ENCODE peak calls at places on chromosomes 2 and 18, in seven cellular contexts. N is transverse colon, J is Peyer's patch, L is IMR-90, O is prostate gland, Z is heart left ventricle, H is endothelial cell of umbilical vein. M is an unnamed sample.

GRCh38 chr18:44568986-44569385 is 111.7 kb upstream of the SETBP1 start:
- DNase-seq in N (no peak), J (no peak), L (no peak), O (no peak), Z (no peak), H (no peak), M (no peak)

GRCh38 chr2:235573331-235574221 is 79.7 kb downstream of the AGAP1 start:
- DNase-seq in N (no peak), J (no peak), L (no peak), O (no peak), Z (peak), H (peak), M (no peak)

GRCh38 chr2:14137643-14138042 is 494.9 kb upstream of the LRATD1 start:
- DNase-seq in N (no peak), J (no peak), L (no peak), O (no peak), Z (no peak), H (no peak), M (no peak)

GRCh38 chr2:226131299-226131784 is 668.3 kb downstream of the IRS1 start:
- DNase-seq in N (no peak), J (no peak), L (no peak), O (no peak), Z (peak), H (no peak), M (no peak)

GRCh38 chr2:175003875-175004729 is 1.1 kb downstream of the CHN1 start:
- DNase-seq in N (no peak), J (no peak), L (no peak), O (no peak), Z (no peak), H (peak), M (no peak)

GRCh38 chr2:26809876-26810577 is 24.2 kb downstream of the CENPA start:
- DNase-seq in N (no peak), J (no peak), L (no peak), O (peak), Z (no peak), H (no peak), M (no peak)

GRCh38 chr2:223262946-223263345 is 211.0 kb downstream of the KCNE4 start:
- DNase-seq in N (no peak), J (no peak), L (no peak), O (peak), Z (no peak), H (no peak), M (no peak)

GRCh38 chr2:235603659-235604058 is 109.8 kb downstream of the AGAP1 start:
- DNase-seq in N (no peak), J (no peak), L (no peak), O (no peak), Z (no peak), H (no peak), M (no peak)

GRCh38 chr18:59143441-59143840 is 3.8 kb downstream of the SEC11C start:
- DNase-seq in N (no peak), J (no peak), L (peak), O (no peak), Z (no peak), H (no peak), M (no peak)

GRCh38 chr2:215750763-215751162 is 262.6 kb downstream of the MREG start:
- DNase-seq in N (no peak), J (no peak), L (no peak), O (no peak), Z (no peak), H (no peak), M (no peak)

GRCh38 chr18:21943456-21943855 is 202.9 kb downstream of the MIB1 start:
- DNase-seq in N (no peak), J (no peak), L (no peak), O (no peak), Z (no peak), H (no peak), M (no peak)
- TF ChIP-seq POLR2A in N (no peak), J (no peak), L (no peak), O (no peak), Z (no peak), H (no peak), M (no peak)

GRCh38 chr2:60907329-60907728 is 26.0 kb downstream of the REL start:
- DNase-seq in N (no peak), J (no peak), L (no peak), O (no peak), Z (no peak), H (no peak), M (no peak)

DNA sequence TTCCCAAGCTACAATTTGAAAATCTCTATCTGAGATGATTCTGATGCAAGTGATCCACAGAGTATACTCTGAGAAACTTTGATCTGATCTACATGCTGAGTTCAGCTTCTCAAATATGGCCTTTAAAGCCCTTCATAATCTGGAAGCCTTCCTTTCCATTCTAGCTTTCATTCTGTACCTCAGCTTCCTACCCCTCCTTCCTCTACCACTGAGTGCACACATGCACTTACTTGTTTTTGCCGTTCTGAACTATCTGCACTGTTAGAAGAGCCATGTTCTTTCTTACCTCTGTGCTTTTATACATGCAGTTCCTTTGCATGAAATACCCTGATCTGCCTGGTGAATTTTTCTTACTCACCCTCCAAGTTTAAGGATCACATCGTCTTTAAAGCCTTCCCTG is 25.0 kb downstream of the REL start:
- DNase-seq in N (no peak), J (no peak), L (no peak), O (no peak), Z (no peak), H (no peak), M (no peak)
- TF ChIP-seq POLR2A in N (no peak), J (no peak), L (no peak), O (no peak), Z (no peak), H (no peak), M (no peak)

GRCh38 chr2:133666621-133667020 is 98.4 kb upstream of the NCKAP5 start:
- DNase-seq in N (no peak), J (no peak), L (peak), O (no peak), Z (no peak), H (no peak), M (no peak)

GRCh38 chr2:133667968-133668367 is 99.7 kb upstream of the NCKAP5 start:
- DNase-seq in N (no peak), J (no peak), L (no peak), O (no peak), Z (no peak), H (no peak), M (no peak)

GRCh38 chr2:133668547-133668946 is 100.3 kb upstream of the NCKAP5 start:
- DNase-seq in N (no peak), J (no peak), L (no peak), O (no peak), Z (no peak), H (no peak), M (no peak)

DNA sequence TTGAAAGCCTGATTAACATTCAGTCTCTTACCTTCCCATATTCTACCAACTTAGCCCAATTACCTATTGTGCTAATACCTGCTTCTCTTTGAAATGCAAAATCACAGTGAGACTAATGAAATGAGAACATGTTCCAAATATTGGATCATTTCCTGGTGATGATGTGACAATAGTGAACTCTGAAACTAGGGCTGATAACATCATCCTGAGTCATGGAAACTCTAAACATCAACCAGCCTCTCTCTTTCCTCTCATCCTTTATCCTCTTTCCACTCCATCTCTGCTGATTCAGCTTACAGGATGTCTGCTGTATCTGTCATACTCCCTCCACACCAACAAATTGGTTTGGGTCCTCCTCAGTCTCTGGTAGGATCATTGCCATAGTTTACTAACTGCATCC is 98.8 kb upstream of the NCKAP5 start:
- DNase-seq in N (no peak), J (no peak), L (peak), O (no peak), Z (no peak), H (peak), M (no peak)
- TF ChIP-seq POLR2A in N (no peak), J (no peak), L (no peak), O (no peak), Z (no peak), H (no peak), M (no peak)

GRCh38 chr2:85935170-85935745 is 46.5 kb upstream of the ST3GAL5 start:
- DNase-seq in N (no peak), J (no peak), L (no peak), O (no peak), Z (no peak), H (peak), M (no peak)

GRCh38 chr2:85938456-85938855 is 49.7 kb upstream of the ST3GAL5 start:
- DNase-seq in N (no peak), J (no peak), L (no peak), O (no peak), Z (no peak), H (peak), M (no peak)

GRCh38 chr2:85935746-85936208 is 47.0 kb upstream of the ST3GAL5 start:
- DNase-seq in N (no peak), J (no peak), L (peak), O (no peak), Z (no peak), H (peak), M (no peak)

GRCh38 chr2:85937069-85937439 is 48.3 kb upstream of the ST3GAL5 start:
- DNase-seq in N (no peak), J (no peak), L (no peak), O (peak), Z (no peak), H (no peak), M (no peak)

GRCh38 chr2:85936421-85937068 is 47.8 kb upstream of the ST3GAL5 start:
- DNase-seq in N (no peak), J (no peak), L (no peak), O (no peak), Z (peak), H (no peak), M (no peak)
- TF ChIP-seq POLR2A in N (no peak), J (no peak), L (no peak), O (no peak), Z (no peak), H (no peak), M (no peak)